ENCODE peak calls at places on chromosome 14, in seven cellular contexts. E, U, M, L, N, H and T are unnamed samples.

GRCh38 chr14:61502459-61503093 is 181.2 kb downstream of the PRKCH start:
- DNase-seq in L (no peak), H (no peak), M (no peak), E (no peak), U (no peak), N (no peak), T (no peak)

GRCh38 chr14:101197595-101198397 is 294.3 kb upstream of the RTL1 start:
- DNase-seq in H (no peak), N (no peak), U (no peak), L (no peak), E (no peak), M (peak; percentile 21), T (no peak)

GRCh38 chr14:61472801-61473376 is 151.5 kb downstream of the PRKCH start:
- DNase-seq in L (peak; percentile 59), M (no peak), E (peak; percentile 61), U (peak; percentile 47), N (peak; percentile 56), H (no peak), T (no peak)

GRCh38 chr14:24334431-24335271 is at the start of gene ADCY4:
- DNase-seq in U (no peak), H (no peak), L (no peak), M (no peak), N (no peak), E (peak; percentile 31), T (no peak)

GRCh38 chr14:95660550-95661515 is 25.4 kb upstream of the TCL1B start:
- DNase-seq in L (no peak), U (no peak), N (no peak), E (no peak), H (no peak), M (no peak), T (no peak)

GRCh38 chr14:101173698-101174521 is 270.4 kb upstream of the RTL1 start:
- DNase-seq in M (no peak), U (no peak), N (no peak), H (no peak), E (no peak), L (no peak), T (no peak)

GRCh38 chr14:41749425-41749824 is 142.7 kb downstream of the LRFN5 start:
- DNase-seq in H (no peak), L (no peak), N (no peak), E (peak; percentile 37), U (no peak), M (no peak), T (no peak)

GRCh38 chr14:76760331-76761197 is 704 bp upstream of the VASH1 start:
- DNase-seq in E (no peak), L (no peak), U (no peak), H (peak; percentile 15), M (no peak), N (no peak), T (no peak)

GRCh38 chr14:37673439-37673838 is 78.0 kb downstream of the TTC6 start:
- DNase-seq in U (no peak), L (no peak), M (no peak), H (no peak), N (no peak), E (no peak), T (no peak)

GRCh38 chr14:101361451-101362433 is 199.6 kb upstream of the DIO3 start:
- DNase-seq in H (no peak), N (no peak), E (no peak), U (no peak), M (no peak), L (no peak), T (no peak)

GRCh38 chr14:63212776-63213500 is 8.7 kb downstream of the RHOJ start:
- DNase-seq in N (no peak), U (no peak), M (no peak), H (no peak), E (no peak), L (no peak), T (no peak)

GRCh38 chr14:69616408-69616773 is 5.0 kb downstream of the SUSD6 start:
- DNase-seq in L (no peak), U (no peak), H (no peak), E (no peak), M (no peak), N (no peak), T (no peak)
- H3K4me3 ChIP-seq in L (peak overlapping the region; percentile 28), U (peak overlapping the region; percentile 27), H (no peak overlapping the region), E (peak overlapping the region; percentile 41), M (no peak overlapping the region), N (peak overlapping the region; percentile 57), T (peak overlapping the region; percentile 30)

GRCh38 chr14:51304428-51304827 is 64.4 kb downstream of the TMX1 start:
- DNase-seq in E (no peak), H (no peak), M (no peak), U (no peak), N (no peak), L (no peak), T (no peak)
- H3K4me3 ChIP-seq in E (no peak overlapping the region), H (no peak overlapping the region), M (no peak overlapping the region), U (no peak overlapping the region), N (no peak overlapping the region), L (no peak overlapping the region), T (no peak overlapping the region)

DNA sequence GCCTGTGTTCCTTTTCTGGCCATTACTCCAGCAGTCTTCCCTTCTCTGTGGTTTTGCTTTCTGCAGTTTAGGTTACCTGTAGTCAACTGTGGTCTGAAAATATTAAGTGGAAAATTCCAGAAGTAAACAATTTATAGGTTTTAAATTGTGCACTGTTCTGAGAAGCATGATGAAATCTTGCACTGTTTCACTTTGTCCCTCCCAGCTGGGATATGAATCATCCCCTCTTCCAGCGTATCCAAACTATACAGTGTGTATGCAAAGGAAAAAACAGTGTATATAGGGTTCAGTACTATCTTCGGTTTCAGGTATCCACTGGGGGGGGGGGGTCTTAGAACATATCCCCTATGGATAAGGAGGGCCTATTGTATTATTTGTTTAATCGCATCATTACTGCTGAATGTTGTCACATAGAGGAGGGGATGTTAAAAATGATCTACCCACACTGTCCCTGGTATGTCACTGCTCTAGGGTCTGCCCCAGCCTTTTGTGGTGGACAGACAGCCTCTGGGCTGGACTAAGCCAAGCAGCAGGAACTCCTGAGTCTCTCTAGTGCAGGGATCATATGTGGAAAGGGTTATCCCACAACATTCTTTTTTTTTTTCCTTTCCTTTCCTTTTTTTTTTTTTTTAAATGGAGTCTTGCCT is 109.1 kb upstream of the MAX start:
- DNase-seq in N (no peak), H (no peak), E (no peak), M (no peak), U (no peak), L (no peak), T (no peak)
- H3K4me3 ChIP-seq in N (no peak overlapping the region), H (no peak overlapping the region), E (no peak overlapping the region), M (no peak overlapping the region), U (no peak overlapping the region), L (no peak overlapping the region), T (no peak overlapping the region)

GRCh38 chr14:56808314-56809201 is 1.7 kb downstream of the OTX2 start:
- DNase-seq in M (no peak), U (no peak), L (no peak), H (no peak), N (no peak), E (no peak), T (no peak)

GRCh38 chr14:56807586-56808168 is 2.6 kb downstream of the OTX2 start:
- DNase-seq in N (no peak), U (no peak), H (no peak), L (no peak), E (no peak), M (no peak), T (no peak)

GRCh38 chr14:56810850-56811595 is 744 bp upstream of the OTX2 start:
- DNase-seq in L (no peak), M (no peak), N (no peak), U (no peak), E (no peak), H (no peak), T (no peak)

GRCh38 chr14:56810341-56810740 is at the start of gene OTX2:
- DNase-seq in M (no peak), E (no peak), H (no peak), U (no peak), N (no peak), L (no peak), T (no peak)

GRCh38 chr14:56809262-56810215 is 740 bp downstream of the OTX2 start:
- DNase-seq in E (no peak), M (no peak), L (no peak), N (no peak), U (no peak), H (no peak), T (no peak)
- H3K4me3 ChIP-seq in E (no peak overlapping the region), M (no peak overlapping the region), L (no peak overlapping the region), N (no peak overlapping the region), U (no peak overlapping the region), H (peak overlapping the region; percentile 44), T (no peak overlapping the region)

GRCh38 chr14:51780006-51780692 is 80.3 kb upstream of the GNG2 start:
- DNase-seq in L (peak; percentile 56), E (peak; percentile 69), U (peak; percentile 77), H (peak; percentile 92), M (peak; percentile 64), N (peak; percentile 59), T (peak; percentile 43)
- H3K4me3 ChIP-seq in L (no peak overlapping the region), E (no peak overlapping the region), U (no peak overlapping the region), H (no peak overlapping the region), M (no peak overlapping the region), N (no peak overlapping the region), T (no peak overlapping the region)

GRCh38 chr14:64508215-64508776 is 3.7 kb downstream of the ZBTB1 start:
- DNase-seq in L (no peak), E (no peak), H (no peak), N (no peak), M (no peak), U (no peak), T (no peak)

GRCh38 chr14:64513271-64513670 is 8.7 kb downstream of the ZBTB1 start:
- DNase-seq in U (no peak), N (no peak), E (no peak), M (no peak), L (no peak), H (no peak), T (no peak)

GRCh38 chr14:64510127-64510808 is 5.7 kb downstream of the ZBTB1 start:
- DNase-seq in H (no peak), N (no peak), U (no peak), L (no peak), M (no peak), E (peak; percentile 10), T (no peak)

GRCh38 chr14:64509036-64509435 is 4.5 kb downstream of the ZBTB1 start:
- DNase-seq in M (peak; percentile 53), N (no peak), E (no peak), H (no peak), L (no peak), U (no peak), T (no peak)

DNA sequence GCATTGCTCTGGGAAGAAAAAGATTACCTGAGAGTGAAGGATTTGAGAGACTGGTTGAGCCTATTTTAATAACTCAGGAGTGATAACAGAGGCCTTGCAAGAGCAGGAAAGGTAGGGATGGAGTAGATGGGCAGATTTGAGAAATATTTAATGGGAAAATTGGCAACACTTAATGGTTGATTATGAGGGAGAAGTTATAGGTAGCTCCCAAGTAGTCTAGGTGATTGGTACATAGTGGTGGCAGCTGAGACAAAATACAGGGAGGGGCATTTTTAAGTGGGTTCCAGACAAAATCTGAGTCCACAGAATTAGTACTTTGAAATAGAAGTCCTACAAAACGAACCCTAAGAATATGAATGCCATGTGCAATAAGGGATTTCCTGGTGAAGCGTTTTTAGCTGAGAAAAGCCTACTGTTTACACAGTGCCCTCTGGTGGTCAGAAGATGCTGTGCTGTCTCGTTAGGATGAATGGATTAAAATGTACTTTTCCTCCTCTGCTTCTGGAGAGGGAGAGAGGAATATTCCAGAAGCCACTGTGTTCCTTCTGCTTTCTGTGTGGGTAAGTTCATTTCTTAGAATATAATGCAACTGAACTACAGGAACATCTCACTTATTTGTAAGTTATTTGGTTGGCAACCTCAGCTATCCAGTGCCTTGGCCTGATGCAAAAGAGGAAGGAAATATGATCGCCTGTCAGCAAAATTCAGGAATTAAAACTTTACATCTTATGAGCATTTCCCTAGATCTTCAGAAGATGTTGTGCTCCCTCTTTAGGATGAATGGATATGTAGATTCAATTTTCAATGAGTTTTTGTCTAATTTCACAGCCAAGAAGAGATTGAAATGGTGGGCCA is 6.5 kb downstream of the ZBTB1 start:
- DNase-seq in U (peak; percentile 77), N (peak; percentile 61), L (peak; percentile 62), E (peak; percentile 66), H (peak; percentile 89), M (peak; percentile 53), T (peak; percentile 63)
- H3K4me3 ChIP-seq in U (no peak overlapping the region), N (peak overlapping the region; percentile 33), L (no peak overlapping the region), E (no peak overlapping the region), H (no peak overlapping the region), M (no peak overlapping the region), T (no peak overlapping the region)